ENCODE peak calls at places on chromosomes 12 and 14, in six cellular contexts. M is WTC11, S is HCT116, Z is K562, B is GM12878, R is HepG2. J is an unnamed sample.

GRCh38 chr12:34399631-34400422 is 377.5 kb downstream of the ALG10 start:
- DNase-seq in M (peak; percentile 4), R (no peak), Z (no peak), S (no peak), B (no peak), J (peak; percentile 1)

GRCh38 chr12:109134186-109134917 is 18.0 kb downstream of the ACACB start:
- DNase-seq in M (peak; percentile 75), Z (peak; percentile 45), S (peak; percentile 27), B (no peak), R (no peak), J (no peak)

GRCh38 chr14:105305350-105305749 is 4.5 kb upstream of the BRF1 start:
- DNase-seq in Z (no peak), B (no peak), S (no peak), R (no peak), M (no peak), J (no peak)

GRCh38 chr12:40225337-40225983 is 663 bp downstream of the LRRK2 start:
- DNase-seq in B (no peak), M (no peak), R (no peak), Z (no peak), S (no peak), J (no peak)

GRCh38 chr14:96249016-96249415 is 7.0 kb upstream of the BDKRB1 start:
- DNase-seq in S (no peak), M (no peak), R (no peak), B (no peak), Z (no peak), J (no peak)

GRCh38 chr12:124583854-124584253 is 16.4 kb upstream of the NCOR2 start:
- DNase-seq in Z (peak; percentile 52), M (no peak), R (peak; percentile 25), B (no peak), S (no peak), J (no peak)

GRCh38 chr14:69767369-69767999 is 542 bp downstream of the SRSF5 start:
- DNase-seq in B (peak; percentile 61), S (peak; percentile 61), R (peak; percentile 80), M (peak; percentile 93), Z (peak; percentile 92), J (peak; percentile 93)

GRCh38 chr14:85191986-85192385 is 338.0 kb upstream of the FLRT2 start:
- DNase-seq in S (no peak), M (no peak), Z (no peak), B (no peak), R (no peak), J (no peak)

GRCh38 chr12:46438256-46438655 is 65.7 kb upstream of the SLC38A2 start:
- DNase-seq in Z (no peak), M (no peak), S (no peak), B (no peak), R (no peak), J (no peak)

GRCh38 chr12:85076688-85077430 is 40.7 kb downstream of the LRRIQ1 start:
- DNase-seq in R (peak; percentile 43), S (peak; percentile 81), B (no peak), M (no peak), Z (peak; percentile 2), J (no peak)

GRCh38 chr12:50822082-50822481 is 20.6 kb upstream of the TMPRSS12 start:
- DNase-seq in M (no peak), S (no peak), Z (no peak), B (no peak), R (no peak), J (no peak)

GRCh38 chr14:68665116-68665515 is 127.8 kb downstream of the ZFP36L1 start:
- DNase-seq in M (no peak), S (no peak), Z (no peak), B (no peak), R (no peak), J (peak; percentile 20)

GRCh38 chr12:122519418-122519817 is 7.3 kb downstream of the RSRC2 start:
- DNase-seq in B (no peak), R (no peak), M (no peak), Z (no peak), S (no peak), J (no peak)

GRCh38 chr12:109033239-109034196 is 12.7 kb upstream of the SVOP start:
- DNase-seq in Z (no peak), S (no peak), B (no peak), M (no peak), R (no peak), J (peak; percentile 24)

GRCh38 chr12:67355428-67356385 is 86.5 kb downstream of the CAND1 start:
- DNase-seq in B (peak; percentile 16), Z (peak; percentile 52), S (peak; percentile 34), R (peak; percentile 42), M (no peak), J (no peak)

GRCh38 chr14:100305446-100306255 is 593 bp downstream of the SLC25A29 start:
- DNase-seq in B (no peak), Z (peak; percentile 38), M (peak; percentile 49), S (no peak), R (no peak), J (no peak)

GRCh38 chr14:100304825-100305445 is 1.3 kb downstream of the SLC25A29 start:
- DNase-seq in R (no peak), Z (peak; percentile 57), M (peak; percentile 74), B (no peak), S (no peak), J (peak; percentile 73)

GRCh38 chr14:100303925-100304324 is 2.3 kb downstream of the SLC25A29 start:
- DNase-seq in M (peak; percentile 54), S (no peak), R (no peak), B (no peak), Z (no peak), J (no peak)

GRCh38 chr14:100302616-100303015 is 3.6 kb downstream of the SLC25A29 start:
- DNase-seq in Z (no peak), R (no peak), M (no peak), S (no peak), B (no peak), J (no peak)

GRCh38 chr14:100303179-100303578 is 3.1 kb downstream of the SLC25A29 start:
- DNase-seq in M (no peak), R (no peak), Z (peak; percentile 54), B (no peak), S (no peak), J (no peak)
- TF ChIP-seq ATF3 in M (no peak), R (no peak), Z (no peak), B (no peak), S (no peak), J (no peak)

DNA sequence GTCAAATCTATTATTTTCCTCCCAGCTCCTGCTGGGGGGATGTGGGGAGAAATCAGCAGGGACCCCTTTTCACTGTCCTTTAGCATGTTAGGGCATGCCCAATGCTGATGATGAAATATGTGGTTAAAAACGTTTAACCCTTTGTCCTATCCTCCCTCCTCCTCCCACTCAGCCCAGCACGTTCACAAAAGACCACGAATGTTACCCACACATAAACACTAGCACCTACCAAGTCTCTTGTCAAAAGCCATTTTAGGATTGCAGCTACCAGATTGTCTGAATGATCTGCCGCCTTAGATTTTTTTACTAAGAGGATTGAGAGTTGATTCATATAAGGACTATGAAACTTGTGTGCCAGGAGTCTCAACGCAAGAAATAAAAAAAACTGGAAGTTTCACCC is 70.4 kb downstream of the TBK1 start:
- DNase-seq in R (no peak), M (no peak), S (no peak), B (no peak), Z (no peak), J (no peak)
- TF ChIP-seq ATF3 in R (no peak), M (no peak), S (no peak), B (no peak), Z (no peak), J (no peak)

GRCh38 chr12:101698782-101699347 is 1.4 kb downstream of the CHPT1 start:
- DNase-seq in R (no peak), Z (peak; percentile 47), M (no peak), S (no peak), B (no peak), J (no peak)
- TF ChIP-seq ATF3 in R (no peak), Z (no peak), M (no peak), S (no peak), B (no peak), J (no peak)

GRCh38 chr14:20608383-20609095 is 17.4 kb upstream of the RNASE12 start:
- DNase-seq in B (no peak), M (no peak), S (no peak), Z (peak; percentile 39), R (no peak), J (no peak)

GRCh38 chr14:20606190-20606901 is 15.2 kb upstream of the RNASE12 start:
- DNase-seq in Z (peak; percentile 66), B (no peak), R (peak; percentile 79), M (peak; percentile 67), S (no peak), J (no peak)

GRCh38 chr14:20609215-20610001 is 18.2 kb upstream of the RNASE12 start:
- DNase-seq in R (peak; percentile 96), M (peak; percentile 59), Z (peak; percentile 86), S (peak; percentile 84), B (peak; percentile 89), J (peak; percentile 88)

GRCh38 chr14:20606902-20607242 is 15.7 kb upstream of the RNASE12 start:
- DNase-seq in M (no peak), Z (no peak), R (no peak), B (no peak), S (no peak), J (no peak)

DNA sequence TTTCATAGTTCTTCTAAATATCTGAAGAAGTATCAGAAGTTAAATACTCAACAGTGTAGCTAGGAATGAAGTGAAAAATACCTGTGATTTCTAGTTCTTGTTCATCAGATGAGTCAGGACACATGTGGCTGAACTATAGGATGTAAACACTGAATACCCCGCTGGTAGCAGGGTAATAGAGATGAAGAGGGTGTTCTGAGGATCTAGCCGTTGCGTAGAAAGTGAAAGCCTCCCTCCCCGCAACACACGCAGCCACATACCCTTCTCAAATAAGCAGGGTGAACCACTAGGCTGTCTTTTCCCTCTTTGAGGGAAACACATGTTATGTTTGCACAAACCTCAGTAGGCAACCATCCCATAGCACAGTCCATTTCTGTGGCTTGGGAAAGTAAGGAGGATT is 16.4 kb upstream of the RNASE12 start:
- DNase-seq in Z (no peak), B (no peak), S (no peak), M (no peak), R (no peak), J (no peak)
- TF ChIP-seq ATF3 in Z (no peak), B (no peak), S (no peak), M (no peak), R (no peak), J (no peak)

J was measured in H1.